ENCODE peak calls at places on chromosomes 3 and 15, in eight cellular contexts. L is endothelial cell, P is cardiac muscle cell, F is epithelial cell of proximal tubule, Z is uterus, O is WTC11, A is mammary epithelial cell, E is A549. Q is an unnamed sample.

GRCh38 chr3:150472421-150472820 is 64.3 kb downstream of the TSC22D2 start:
- DNase-seq in E (no peak), A (no peak), L (no peak), Z (no peak), P (no peak), O (no peak), F (no peak), Q (no peak)

GRCh38 chr3:47000198-47000815 is 20.8 kb downstream of the NBEAL2 start:
- DNase-seq in P (no peak), L (no peak), Z (no peak), O (no peak), A (peak; percentile 19), E (no peak), F (no peak), Q (peak; percentile 6)

GRCh38 chr3:152399374-152399773 is 130.6 kb downstream of the MBNL1 start:
- DNase-seq in L (no peak), E (no peak), O (no peak), F (no peak), A (peak; percentile 73), Z (no peak), P (no peak), Q (no peak)

GRCh38 chr3:47113669-47114365 is 50.1 kb downstream of the SETD2 start:
- DNase-seq in O (no peak), A (peak; percentile 79), E (no peak), Z (no peak), P (no peak), F (no peak), L (no peak), Q (no peak)

GRCh38 chr3:175983369-175983768 is 1124.2 kb downstream of the NAALADL2 start:
- DNase-seq in L (no peak), E (no peak), F (no peak), Z (no peak), A (no peak), P (no peak), O (no peak), Q (no peak)

GRCh38 chr15:77702211-77702957 is 69.7 kb upstream of the LINGO1 start:
- DNase-seq in O (peak; percentile 80), A (peak; percentile 21), L (peak; percentile 70), F (peak; percentile 3), Z (no peak), E (peak; percentile 52), P (peak; percentile 89), Q (no peak)

GRCh38 chr3:155890671-155891190 is 20.3 kb downstream of the GMPS start:
- DNase-seq in L (no peak), P (no peak), A (no peak), O (no peak), F (no peak), E (no peak), Z (no peak), Q (no peak)

GRCh38 chr15:58465866-58466517 is 34.2 kb downstream of the LIPC start:
- DNase-seq in O (no peak), L (no peak), E (no peak), A (peak; percentile 39), P (no peak), F (no peak), Z (no peak), Q (no peak)

GRCh38 chr15:23866832-23867231 is 179.7 kb upstream of the NDN start:
- DNase-seq in E (peak; percentile 21), P (peak; percentile 33), L (no peak), F (no peak), Z (no peak), O (no peak), A (no peak), Q (no peak)
- TF ChIP-seq CTCF in E (peak; percentile 53), P (peak; percentile 16), L (peak; percentile 39), F (peak; percentile 29), Z (peak; percentile 34), O (no peak), A (no peak), Q (no peak)

DNA sequence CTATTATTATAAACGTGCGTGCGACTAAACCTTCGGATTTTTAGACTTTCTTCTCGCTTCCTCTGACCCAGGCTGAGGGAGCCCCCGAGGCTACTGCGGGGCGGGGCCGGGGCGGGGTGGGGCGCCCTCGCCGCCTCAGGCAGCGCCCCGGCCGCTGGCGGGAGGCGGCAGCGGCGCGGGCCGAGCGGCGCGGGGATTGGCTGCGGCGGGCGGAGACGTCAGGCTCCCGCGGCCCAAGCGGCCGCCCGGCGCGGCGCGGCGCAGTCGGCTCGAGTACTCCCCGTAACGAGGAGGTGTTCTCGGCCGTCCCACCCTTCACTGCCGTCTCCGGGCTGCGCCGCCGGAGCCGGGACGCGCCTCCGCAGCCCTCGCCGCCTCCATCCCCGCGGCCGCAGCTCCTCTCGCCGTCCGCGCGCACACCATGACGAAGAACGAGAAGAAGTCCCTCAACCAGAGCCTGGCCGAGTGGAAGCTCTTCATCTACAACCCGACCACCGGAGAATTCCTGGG is at the start of gene ATP1B3:
- DNase-seq in A (peak; percentile 85), P (peak; percentile 91), F (no peak), E (peak; percentile 71), L (peak; percentile 78), Z (peak; percentile 86), O (peak; percentile 76), Q (peak; percentile 88)
- TF ChIP-seq CTCF in A (no peak), P (no peak), F (no peak), E (no peak), L (no peak), Z (peak; percentile 40), O (no peak), Q (no peak)

DNA sequence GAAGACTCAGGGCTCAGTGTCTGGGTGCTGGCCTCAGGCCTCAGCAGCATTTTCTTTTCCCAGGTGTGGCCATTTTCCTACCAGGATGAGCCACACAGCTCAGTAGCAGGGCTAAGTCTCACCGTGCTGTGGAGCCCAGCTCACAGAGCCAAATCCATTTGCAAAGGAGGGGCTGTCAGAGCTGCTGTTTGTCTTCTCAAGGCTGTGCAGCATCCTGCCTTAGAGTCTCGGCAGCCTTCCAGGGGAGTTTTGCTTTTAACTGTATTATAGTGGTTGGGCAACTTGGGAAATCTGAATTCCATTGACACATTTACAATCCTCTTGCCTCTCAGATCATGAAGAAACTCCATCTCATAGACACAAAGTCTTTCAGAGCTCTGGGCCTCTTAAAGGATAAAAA is 176.9 kb downstream of the ABHD5 start:
- DNase-seq in O (no peak), F (peak; percentile 46), A (peak; percentile 58), P (no peak), L (no peak), E (no peak), Z (no peak), Q (no peak)
- TF ChIP-seq CTCF in O (no peak), F (no peak), A (no peak), P (no peak), L (no peak), E (no peak), Z (no peak), Q (no peak)

GRCh38 chr3:121723485-121723884 is 26.1 kb downstream of the GOLGB1 start:
- DNase-seq in A (no peak), L (no peak), E (no peak), F (no peak), Z (no peak), O (no peak), P (no peak), Q (no peak)
- TF ChIP-seq CTCF in A (no peak), L (no peak), E (no peak), F (no peak), Z (no peak), O (no peak), P (no peak), Q (no peak)

GRCh38 chr15:41928637-41929620 is 35.1 kb upstream of the SPTBN5 start:
- DNase-seq in O (no peak), F (no peak), P (no peak), E (no peak), A (no peak), L (no peak), Z (no peak), Q (no peak)

GRCh38 chr15:41932511-41932910 is 38.7 kb upstream of the SPTBN5 start:
- DNase-seq in P (no peak), L (no peak), A (no peak), F (no peak), E (no peak), O (no peak), Z (no peak), Q (no peak)

GRCh38 chr15:41932101-41932500 is 38.2 kb upstream of the SPTBN5 start:
- DNase-seq in A (no peak), F (no peak), Z (no peak), L (no peak), O (no peak), P (no peak), E (no peak), Q (no peak)

GRCh38 chr15:41930867-41931222 is 37.0 kb upstream of the SPTBN5 start:
- DNase-seq in L (no peak), E (no peak), F (no peak), P (no peak), O (no peak), Z (no peak), A (no peak), Q (no peak)

DNA sequence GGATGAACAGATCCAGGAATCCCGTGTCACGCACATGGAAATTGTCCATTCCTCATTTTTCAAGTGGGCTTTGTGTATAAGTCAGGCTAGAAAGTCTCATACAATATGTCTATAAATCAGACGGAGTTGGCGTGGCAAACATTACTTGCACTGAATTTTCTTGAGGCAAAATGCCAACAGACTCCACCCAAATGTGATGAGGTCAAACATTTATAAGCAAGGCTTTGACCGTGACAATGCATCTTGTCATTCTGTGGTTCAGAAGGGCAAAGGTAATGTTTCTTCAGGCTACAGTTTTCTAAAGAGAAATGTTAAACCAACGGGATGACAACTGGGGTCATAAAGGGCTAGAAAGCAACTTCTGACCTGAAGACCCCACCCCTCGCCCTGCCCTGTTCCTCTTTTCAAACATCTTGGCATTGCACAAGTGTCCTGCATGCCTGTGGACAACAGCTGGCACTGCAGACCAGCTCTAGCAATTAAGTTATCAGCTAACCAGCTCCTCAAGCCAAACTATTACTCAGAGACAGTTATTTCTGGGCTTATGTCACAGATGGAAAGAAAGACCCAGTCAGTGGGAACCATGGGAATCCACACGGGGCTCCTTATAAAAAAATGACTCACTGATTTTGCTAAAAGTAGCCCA is 36.5 kb upstream of the SPTBN5 start:
- DNase-seq in L (no peak), F (peak; percentile 86), O (no peak), A (peak; percentile 89), P (no peak), Z (no peak), E (peak; percentile 85), Q (no peak)
- TF ChIP-seq CTCF in L (no peak), F (peak; percentile 57), O (no peak), A (peak; percentile 39), P (peak; percentile 42), Z (no peak), E (peak; percentile 36), Q (no peak)

DNA sequence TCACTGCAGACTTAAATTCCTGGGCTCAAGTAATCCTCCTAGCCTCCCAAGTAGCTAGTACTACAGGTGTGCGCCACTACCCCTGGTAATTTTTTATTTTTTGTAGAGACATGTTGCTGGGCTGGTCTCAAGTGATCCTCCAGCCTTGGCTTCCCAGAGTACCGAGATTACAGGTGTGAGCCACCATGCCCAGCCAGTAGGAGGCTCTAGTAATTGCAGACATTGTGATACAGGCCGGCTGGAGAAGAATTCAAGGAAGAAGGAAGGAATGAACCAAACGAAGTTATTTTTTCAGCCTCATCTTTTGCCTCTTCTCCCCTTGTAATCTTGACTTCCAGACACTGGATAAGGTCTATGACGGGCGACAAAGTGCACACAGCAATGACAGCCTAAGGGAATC is 3.2 kb upstream of the PPP4R2 start:
- DNase-seq in Z (no peak), E (no peak), F (no peak), L (peak; percentile 9), A (no peak), O (no peak), P (no peak), Q (no peak)
- TF ChIP-seq CTCF in Z (no peak), E (no peak), F (no peak), L (no peak), A (no peak), O (no peak), P (no peak), Q (no peak)